ENCODE peak calls at places on chromosome 11, in seven cellular contexts. T is cardiac muscle cell, A is LNCaP clone FGC, H is psoas muscle, G is pancreas, E is hepatocyte, M is fibroblast of lung. N is an unnamed sample.

GRCh38 chr11:17740649-17741235 is 6.2 kb downstream of the KCNC1 start:
- DNase-seq in M (no peak), E (no peak), T (no peak), H (peak; percentile 32), A (no peak), G (peak; percentile 27), N (no peak)

GRCh38 chr11:43905788-43906187 is 25.2 kb downstream of the ALKBH3 start:
- DNase-seq in M (peak; percentile 58), G (no peak), E (no peak), T (peak; percentile 89), A (no peak), H (no peak), N (peak; percentile 71)

GRCh38 chr11:62678770-62679696 is at the start of gene UBXN1:
- DNase-seq in A (no peak), E (peak; percentile 94), T (peak; percentile 96), H (peak; percentile 96), G (peak; percentile 87), M (peak; percentile 89), N (peak; percentile 95)

GRCh38 chr11:94028436-94028835 is 7.3 kb downstream of the HEPHL1 start:
- DNase-seq in G (no peak), E (peak; percentile 43), T (peak; percentile 50), A (no peak), M (peak; percentile 83), H (no peak), N (peak; percentile 91)

GRCh38 chr11:57775474-57775873 is 13.9 kb downstream of the CTNND1 start:
- DNase-seq in T (peak; percentile 55), E (no peak), A (no peak), G (no peak), M (no peak), H (no peak), N (peak; percentile 23)

GRCh38 chr11:31643831-31644230 is 134.3 kb downstream of the ELP4 start:
- DNase-seq in T (peak; percentile 42), A (peak; percentile 56), G (no peak), H (no peak), E (no peak), M (peak; percentile 81), N (peak; percentile 78)

GRCh38 chr11:90556612-90557011 is 333.8 kb upstream of the CHORDC1 start:
- DNase-seq in T (no peak), M (no peak), A (no peak), H (no peak), E (no peak), G (no peak), N (no peak)

GRCh38 chr11:46237248-46238077 is 40.0 kb upstream of the CREB3L1 start:
- DNase-seq in H (peak; percentile 68), T (peak; percentile 91), M (peak; percentile 91), A (no peak), G (peak; percentile 73), E (peak; percentile 80), N (peak; percentile 83)

GRCh38 chr11:132177106-132177505 is 806.7 kb downstream of the NTM start:
- DNase-seq in M (peak; percentile 57), E (peak; percentile 62), T (peak; percentile 71), H (no peak), G (no peak), A (peak; percentile 17), N (peak; percentile 72)

GRCh38 chr11:67053896-67054850 is 2.5 kb upstream of the RHOD start:
- DNase-seq in A (no peak), H (peak; percentile 66), T (peak; percentile 79), M (peak; percentile 93), G (peak; percentile 76), E (peak; percentile 87), N (peak; percentile 59)

GRCh38 chr11:71329165-71329510 is 76.8 kb upstream of the SHANK2 start:
- DNase-seq in A (peak; percentile 22), T (no peak), H (peak; percentile 2), M (no peak), E (no peak), G (no peak), N (no peak)
- TF ChIP-seq CTCF in A (no peak), T (no peak), H (no peak), M (no peak), E (no peak), G (no peak), N (no peak)

GRCh38 chr11:1807628-1807995 is 27.2 kb upstream of the SYT8 start:
- DNase-seq in H (no peak), E (no peak), G (no peak), A (no peak), T (no peak), M (no peak), N (no peak)
- TF ChIP-seq CTCF in H (no peak), E (no peak), G (no peak), A (no peak), T (no peak), M (peak; percentile 9), N (no peak)

GRCh38 chr11:130649749-130650275 is 201.4 kb downstream of the ADAMTS15 start:
- DNase-seq in G (no peak), M (no peak), T (no peak), A (no peak), H (no peak), E (no peak), N (no peak)
- TF ChIP-seq CTCF in G (no peak), M (no peak), T (no peak), A (no peak), H (no peak), E (no peak), N (no peak)

GRCh38 chr11:122421684-122422083 is 233.8 kb upstream of the UBASH3B start:
- DNase-seq in E (no peak), T (no peak), A (no peak), G (no peak), M (no peak), H (no peak), N (no peak)
- TF ChIP-seq CTCF in E (no peak), T (no peak), A (no peak), G (no peak), M (no peak), H (no peak), N (no peak)

GRCh38 chr11:82818399-82819043 is 81.7 kb downstream of the PRCP start:
- DNase-seq in T (no peak), G (no peak), A (no peak), M (no peak), E (peak; percentile 10), H (no peak), N (no peak)
- TF ChIP-seq CTCF in T (no peak), G (no peak), A (no peak), M (no peak), E (no peak), H (no peak), N (no peak)

GRCh38 chr11:121446752-121447156 is 5.4 kb upstream of the SORL1 start:
- DNase-seq in T (peak; percentile 19), G (no peak), E (no peak), M (peak; percentile 14), H (no peak), A (no peak), N (peak; percentile 21)
- TF ChIP-seq CTCF in T (peak; percentile 23), G (no peak), E (peak; percentile 33), M (peak; percentile 25), H (no peak), A (no peak), N (peak; percentile 20)

N was measured in fibroblast of the aortic adventitia.